ENCODE peak calls at places on chromosomes 4 and X, in ten cellular contexts. Z is NB4; T is right lobe of liver; F is CD14-positive monocyte; N is GM20000; Y is mesothelial cell of epicardium; M is fibroblast of mammary gland; H is transverse colon; R is CD8-positive, alpha-beta T cell; B is GM10248. Q is an unnamed sample.

GRCh38 chr4:188295899-188296298 is 156.7 kb downstream of the TRIML1 start:
- DNase-seq in F (no peak), T (no peak), N (no peak), Y (no peak), Z (no peak), M (peak; percentile 89), H (no peak), R (no peak), B (no peak), Q (no peak)

GRCh38 chrX:126580877-126581276 is 28.3 kb upstream of the DCAF12L1 start:
- DNase-seq in N (no peak), F (no peak), B (no peak), Y (no peak), R (no peak), H (no peak), M (no peak), T (no peak), Z (no peak), Q (no peak)

GRCh38 chr4:159765402-159765801 is 662.5 kb downstream of the RAPGEF2 start:
- DNase-seq in T (no peak), H (no peak), B (no peak), Z (no peak), R (no peak), Y (no peak), M (no peak), F (no peak), N (no peak), Q (no peak)

GRCh38 chr4:146311238-146311970 is 97.1 kb downstream of the REELD1 start:
- DNase-seq in T (no peak), M (no peak), B (no peak), H (no peak), R (no peak), Z (no peak), F (no peak), N (no peak), Y (no peak), Q (no peak)

GRCh38 chr4:104487105-104487504 is 7.6 kb downstream of the CXXC4 start:
- DNase-seq in F (no peak), B (no peak), T (no peak), N (no peak), H (no peak), Z (no peak), R (no peak), M (no peak), Y (no peak), Q (no peak)

GRCh38 chr4:3445829-3446545 is 4.2 kb downstream of the HGFAC start:
- DNase-seq in H (no peak), T (no peak), F (no peak), Y (no peak), R (no peak), M (no peak), N (no peak), B (no peak), Z (no peak), Q (no peak)

GRCh38 chrX:75784689-75785491 is at the start of gene MAGEE2:
- DNase-seq in Y (no peak), T (no peak), R (no peak), H (no peak), M (no peak), F (no peak), N (no peak), B (no peak), Z (no peak), Q (no peak)

GRCh38 chr4:15035152-15035551 is 32.9 kb downstream of the CPEB2 start:
- DNase-seq in Y (no peak), H (no peak), T (no peak), B (no peak), M (peak; percentile 13), N (no peak), Z (no peak), R (no peak), F (no peak), Q (no peak)

GRCh38 chr4:23717528-23718248 is 172.2 kb downstream of the PPARGC1A start:
- DNase-seq in Y (no peak), T (no peak), H (peak; percentile 10), F (no peak), M (peak; percentile 42), Z (peak; percentile 41), B (peak; percentile 11), N (peak; percentile 12), R (no peak), Q (peak; percentile 27)

GRCh38 chr4:151296227-151296626 is 19.3 kb downstream of the PRSS48 start:
- DNase-seq in H (no peak), R (no peak), F (no peak), N (no peak), M (no peak), B (no peak), Y (no peak), T (peak; percentile 56), Z (no peak), Q (no peak)

GRCh38 chrX:91434351-91435168 is at the start of gene PABPC5:
- DNase-seq in R (no peak), B (no peak), N (no peak), Y (peak; percentile 85), M (peak; percentile 84), H (peak; percentile 57), Z (no peak), T (peak; percentile 46), F (no peak), Q (no peak)

GRCh38 chr4:127781303-127782024 is 658 bp upstream of the HSPA4L start:
- DNase-seq in N (no peak), Z (no peak), H (peak; percentile 49), R (no peak), M (peak; percentile 32), Y (no peak), F (no peak), B (no peak), T (no peak), Q (peak; percentile 12)

DNA sequence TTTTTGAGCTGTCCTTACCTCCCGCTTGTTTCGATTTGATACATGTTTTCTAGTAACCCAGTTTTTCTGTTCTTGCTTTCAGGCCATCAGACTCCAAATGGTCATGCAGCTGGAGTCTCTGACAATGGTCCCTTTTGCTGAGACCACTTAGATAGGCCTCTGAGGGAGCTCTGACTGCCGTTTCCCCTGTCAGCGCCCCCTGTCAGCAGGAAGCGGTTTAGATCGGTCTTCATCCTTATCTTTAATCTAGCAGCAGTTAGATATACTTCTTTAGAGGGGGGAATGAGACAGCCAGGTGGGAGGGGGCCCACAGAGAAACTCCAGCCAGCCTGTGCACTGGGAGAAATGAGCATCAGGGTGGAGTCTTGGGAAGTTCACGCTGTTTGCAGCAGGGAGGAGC is 457.9 kb downstream of the GPAT3 start:
- DNase-seq in N (no peak), H (no peak), T (no peak), Y (no peak), R (no peak), Z (peak; percentile 11), M (no peak), F (no peak), B (no peak), Q (no peak)
- TF ChIP-seq CTCF in N (peak; percentile 14), H (no peak), T (no peak), Y (no peak), R (no peak), Z (peak; percentile 13), M (peak; percentile 12), F (no peak), B (no peak), Q (no peak)

GRCh38 chr4:183504930-183505555 is at the start of gene ING2:
- DNase-seq in R (no peak), N (peak; percentile 91), B (peak; percentile 85), F (no peak), Z (no peak), H (no peak), Y (no peak), T (peak; percentile 60), M (no peak), Q (peak; percentile 89)

GRCh38 chr4:183503497-183504063 is 1.3 kb upstream of the ING2 start:
- DNase-seq in N (peak; percentile 20), H (no peak), B (peak; percentile 14), F (no peak), R (no peak), T (no peak), Z (no peak), Y (no peak), M (no peak), Q (no peak)

GRCh38 chr4:183505556-183506388 is 914 bp downstream of the ING2 start:
- DNase-seq in Z (peak; percentile 90), B (peak; percentile 86), Y (peak; percentile 89), H (peak; percentile 88), F (peak; percentile 83), R (peak; percentile 75), N (peak; percentile 87), M (peak; percentile 86), T (peak; percentile 87), Q (peak; percentile 86)

GRCh38 chr4:183506389-183506735 is 1.5 kb downstream of the ING2 start:
- DNase-seq in M (no peak), Z (no peak), T (no peak), Y (no peak), B (no peak), F (no peak), N (no peak), H (no peak), R (no peak), Q (no peak)

DNA sequence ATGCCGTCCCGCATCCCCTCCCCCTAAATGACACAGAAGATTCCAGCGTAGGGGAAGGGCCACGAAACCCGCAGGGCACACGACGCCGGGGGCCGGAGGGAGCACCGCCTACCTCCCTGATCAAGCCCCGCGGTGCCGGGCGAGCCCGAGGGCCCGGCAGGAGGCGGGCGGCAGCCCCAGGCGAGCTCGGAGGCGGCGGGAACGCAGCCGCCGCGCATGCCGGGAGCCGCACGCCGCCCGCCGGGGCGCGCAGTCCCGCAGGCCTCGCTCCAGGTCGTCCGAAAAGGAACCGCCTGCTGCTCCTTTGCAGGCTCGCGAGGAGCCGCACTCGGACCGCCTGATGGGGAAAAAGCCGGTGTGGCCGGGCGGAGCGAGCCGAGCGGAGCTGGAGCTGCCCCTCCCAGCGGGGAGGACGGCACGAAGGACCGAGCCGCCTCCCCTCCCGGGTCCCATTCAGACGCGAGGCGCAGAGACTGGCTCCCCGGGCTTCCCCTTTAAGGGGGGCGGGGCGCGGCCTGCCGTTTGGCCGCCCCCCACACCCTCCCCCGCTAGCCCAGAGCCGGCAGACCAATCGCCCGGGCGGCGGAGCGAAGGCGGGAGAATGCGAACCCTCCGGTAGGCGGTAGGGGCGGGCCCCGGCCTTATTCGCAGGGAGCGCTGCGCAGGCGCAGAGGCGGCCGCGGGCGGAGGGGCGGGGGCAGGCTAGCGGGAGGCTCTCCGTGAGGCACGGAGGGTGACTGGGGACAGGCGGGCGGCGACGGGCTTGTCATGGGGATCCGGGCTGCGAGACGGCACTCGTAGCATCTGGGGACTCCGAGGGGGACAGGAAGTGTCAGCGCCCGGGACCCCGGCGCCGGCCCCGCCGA is 561 bp upstream of the ING2 start:
- DNase-seq in B (peak; percentile 96), T (peak; percentile 100), Z (peak; percentile 98), F (peak; percentile 97), N (peak; percentile 98), Y (peak; percentile 99), M (peak; percentile 95), H (peak; percentile 99), R (peak; percentile 99), Q (peak; percentile 97)
- TF ChIP-seq CTCF in B (peak; percentile 7), T (peak; percentile 22), Z (no peak), F (peak; percentile 12), N (no peak), Y (no peak), M (peak; percentile 3), H (peak; percentile 36), R (no peak), Q (peak; percentile 12)

GRCh38 chr4:97531351-97531750 is 611.9 kb downstream of the STPG2 start:
- DNase-seq in T (no peak), Y (no peak), N (no peak), M (no peak), Z (no peak), F (no peak), R (no peak), B (no peak), H (no peak), Q (no peak)
- TF ChIP-seq CTCF in T (no peak), Y (no peak), N (no peak), M (no peak), Z (no peak), F (no peak), R (no peak), B (no peak), H (no peak), Q (no peak)

GRCh38 chrX:9566150-9566621 is 101.3 kb downstream of the TBL1X start:
- DNase-seq in Z (no peak), M (peak; percentile 87), T (peak; percentile 78), R (no peak), B (no peak), Y (no peak), N (no peak), H (peak; percentile 51), F (no peak), Q (no peak)
- TF ChIP-seq CTCF in Z (no peak), M (no peak), T (no peak), R (no peak), B (no peak), Y (no peak), N (no peak), H (no peak), F (no peak), Q (no peak)

Q was measured in GM13977.